ENCODE peak calls at places on chromosomes 6 and 20, in five cellular contexts. J is colonic mucosa, S is WERI-Rb-1, Q is GM23248, A is GM06990. H is an unnamed sample. For H3K36me3, the result is how much of the 10 kb centered on the place peaks cover.

GRCh38 chr6:25172819-25173218 is 106.4 kb upstream of the CARMIL1 start:
- DNase-seq in J (no peak), S (no peak), Q (peak), A (no peak), H (no peak)

GRCh38 chr6:38176797-38177751 is 357.5 kb downstream of the ZFAND3 start:
- DNase-seq in J (no peak), S (peak), Q (no peak), A (no peak), H (peak)

GRCh38 chr6:6803180-6803978 is 214.9 kb downstream of the LY86 start:
- DNase-seq in J (peak), S (no peak), Q (no peak), A (peak), H (no peak)

GRCh38 chr6:169213814-169214520 is 39.7 kb downstream of the THBS2 start:
- DNase-seq in J (peak), S (no peak), Q (no peak), A (no peak), H (no peak)

GRCh38 chr20:50215917-50216316 is 25.3 kb downstream of the CEBPB start:
- DNase-seq in J (peak), S (no peak), Q (no peak), A (no peak), H (peak)

GRCh38 chr6:30101423-30101938 is 11.4 kb downstream of the TRIM31 start:
- DNase-seq in J (no peak), S (no peak), Q (peak), A (no peak), H (peak)

GRCh38 chr6:119612176-119612870 is 262.8 kb upstream of the MAN1A1 start:
- DNase-seq in J (no peak), S (no peak), Q (peak), A (no peak), H (no peak)

GRCh38 chr6:135062735-135063134 is 8.1 kb upstream of the HBS1L start:
- DNase-seq in J (peak), S (peak), Q (no peak), A (no peak), H (no peak)

GRCh38 chr6:36751091-36751490 is 53.5 kb downstream of the RAB44 start:
- DNase-seq in J (no peak), S (no peak), Q (peak), A (no peak), H (no peak)

GRCh38 chr6:165557674-165558073 is 105.4 kb downstream of the PDE10A start:
- DNase-seq in J (no peak), S (no peak), Q (no peak), A (no peak), H (no peak)

GRCh38 chr20:46060301-46060881 is 29.4 kb downstream of the NCOA5 start:
- DNase-seq in J (no peak), S (no peak), Q (no peak), A (peak), H (no peak)

GRCh38 chr20:11585752-11586352 is 331.8 kb upstream of the BTBD3 start:
- DNase-seq in J (no peak), S (no peak), Q (peak), A (no peak), H (no peak)

GRCh38 chr6:106513813-106514212 is 115.5 kb downstream of the RTN4IP1 start:
- DNase-seq in J (peak), S (no peak), Q (peak), A (no peak), H (no peak)

GRCh38 chr20:54879393-54879792 is 404.0 kb downstream of the DOK5 start:
- DNase-seq in J (no peak), S (no peak), Q (no peak), A (no peak), H (no peak)

GRCh38 chr6:47094351-47094925 is 52.3 kb upstream of the ADGRF1 start:
- DNase-seq in J (peak), S (no peak), Q (no peak), A (no peak), H (no peak)

GRCh38 chr6:6581014-6581413 is 7.5 kb upstream of the LY86 start:
- DNase-seq in J (no peak), S (no peak), Q (no peak), A (no peak), H (no peak)

GRCh38 chr20:43914286-43914685 is 366 bp upstream of the TOX2 start:
- DNase-seq in J (no peak), S (no peak), Q (peak), A (peak), H (no peak)

GRCh38 chr6:131937703-131938631 is 13.2 kb downstream of the CCN2 start:
- DNase-seq in J (no peak), S (no peak), Q (peak), A (no peak), H (no peak)

GRCh38 chr20:53957421-53958172 is 112.8 kb downstream of the BCAS1 start:
- DNase-seq in J (no peak), S (no peak), Q (peak), A (no peak), H (no peak)

GRCh38 chr6:167882244-167882643 is 55.5 kb downstream of the AFDN start:
- DNase-seq in J (no peak), S (no peak), Q (no peak), A (no peak), H (no peak)

GRCh38 chr6:167877994-167878779 is 51.5 kb downstream of the AFDN start:
- DNase-seq in J (no peak), S (no peak), Q (no peak), A (no peak), H (no peak)

GRCh38 chr6:167881327-167881726 is 54.6 kb downstream of the AFDN start:
- DNase-seq in J (no peak), S (no peak), Q (no peak), A (no peak), H (no peak)

DNA sequence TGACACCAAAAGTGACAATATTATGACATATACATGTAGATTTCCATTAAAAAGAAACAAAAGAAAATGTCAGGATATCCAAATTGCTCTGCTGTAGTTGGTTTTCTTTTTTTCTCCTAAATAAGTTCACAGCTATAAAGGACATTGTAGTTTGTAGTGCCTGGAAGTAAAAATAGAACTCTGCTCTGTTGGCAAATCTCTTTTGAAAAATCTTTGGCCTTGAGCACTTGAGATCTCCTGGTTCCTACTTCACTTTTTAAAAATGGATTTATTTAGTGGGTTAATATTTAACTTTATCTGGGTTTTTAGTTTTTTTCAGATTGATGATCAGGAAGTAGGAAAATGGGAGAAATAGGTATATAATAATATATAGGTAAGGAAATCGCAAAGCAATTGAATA is 52.9 kb downstream of the AFDN start:
- DNase-seq in J (no peak), S (no peak), Q (no peak), A (no peak), H (no peak)
- H3K36me3 ChIP-seq in J (under half), S (half or more), Q (under half), A (under half), H (under half)

DNA sequence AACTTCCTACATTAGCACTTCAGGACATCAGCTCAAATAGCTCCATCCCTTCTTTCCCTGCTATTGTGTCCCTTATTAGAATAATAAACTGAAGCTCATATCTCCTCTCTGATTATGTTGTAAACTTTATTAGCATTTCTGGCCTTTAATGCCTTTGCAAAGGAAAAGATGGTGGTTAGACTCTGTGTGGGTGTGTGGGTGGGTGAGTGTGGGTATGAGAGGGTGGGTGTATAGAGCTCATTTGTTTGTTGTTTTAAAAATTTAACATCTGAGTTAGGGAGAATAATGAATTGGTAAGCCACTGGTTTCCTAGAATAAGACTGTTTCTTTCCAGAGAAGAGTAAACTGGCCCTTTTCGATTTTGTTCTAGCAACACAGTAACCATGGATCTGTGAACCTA is 70.6 kb upstream of the L3MBTL3 start:
- DNase-seq in J (no peak), S (no peak), Q (no peak), A (no peak), H (no peak)
- H3K4me3 ChIP-seq in J (no peak), S (no peak), Q (no peak), A (no peak), H (no peak)

DNA sequence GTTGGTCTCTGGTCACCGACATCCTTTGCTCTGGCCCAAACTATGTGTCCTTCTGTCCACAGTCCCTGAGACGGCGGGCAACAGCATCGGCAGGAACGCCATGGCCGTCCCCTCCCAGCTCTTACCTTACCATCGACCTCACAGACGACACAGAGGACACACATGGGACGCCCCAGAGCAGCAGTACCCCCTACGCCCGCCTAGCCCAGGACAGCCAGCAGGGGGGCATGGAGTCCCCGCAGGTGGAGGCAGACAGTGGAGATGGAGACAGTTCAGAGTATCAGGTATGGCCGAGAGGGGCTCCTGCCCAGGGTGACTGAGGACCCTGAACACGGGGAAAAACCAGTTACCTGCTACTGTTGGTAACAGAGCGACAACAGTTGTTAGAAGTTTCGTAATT is 25.0 kb downstream of the DNMT3B start:
- DNase-seq in J (no peak), S (no peak), Q (no peak), A (no peak), H (no peak)
- H3K36me3 ChIP-seq in J (under half), S (under half), Q (under half), A (under half), H (half or more)

DNA sequence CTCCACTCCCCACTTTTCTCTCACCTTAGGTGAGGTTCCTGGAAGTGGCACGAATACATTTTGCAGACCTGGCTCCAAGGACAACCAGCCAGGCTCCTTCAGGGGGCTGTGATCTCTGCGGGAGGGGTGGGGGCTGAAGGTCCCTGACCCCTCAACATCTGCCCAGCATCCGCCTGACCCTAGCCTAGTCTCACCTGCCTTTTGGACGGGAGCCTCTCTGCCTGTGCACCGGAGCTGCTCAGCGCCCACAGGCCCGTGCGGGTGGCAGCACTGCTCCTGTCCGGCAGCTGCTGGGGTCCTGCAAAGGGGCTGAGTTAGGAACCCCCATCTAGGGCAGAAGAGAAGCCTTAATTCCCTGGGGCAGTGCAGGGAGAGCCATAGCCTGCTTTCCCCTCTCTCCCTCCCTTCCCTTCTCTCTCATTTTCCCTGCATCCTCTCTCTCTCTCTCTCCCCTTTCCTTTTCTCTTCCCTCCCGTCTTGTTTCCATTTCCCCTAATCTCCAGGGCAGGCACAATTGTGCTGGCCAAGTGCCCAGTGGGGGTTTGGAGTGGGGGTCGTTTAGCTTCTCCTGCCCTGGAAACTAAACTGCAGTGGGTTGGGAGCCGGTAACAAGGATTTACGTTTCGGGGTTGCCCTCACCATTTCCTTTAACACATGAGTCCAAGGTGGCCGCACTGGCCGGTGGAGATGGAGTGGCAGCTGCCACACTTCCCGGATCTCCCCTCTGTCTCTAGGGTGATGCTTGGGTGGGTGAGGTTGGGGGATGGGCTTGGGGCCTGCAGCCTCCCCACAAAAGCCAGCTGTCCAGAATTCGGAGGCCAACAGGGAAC is 54.1 kb downstream of the CTCFL start:
- DNase-seq in J (no peak), S (no peak), Q (no peak), A (no peak), H (no peak)
- H3K4me3 ChIP-seq in J (no peak), S (no peak), Q (no peak), A (no peak), H (no peak)

GRCh38 chr20:19958923-19959322 is 58.2 kb upstream of the NAA20 start:
- DNase-seq in J (no peak), S (no peak), Q (no peak), A (no peak), H (no peak)
- H3K36me3 ChIP-seq in J (under half), S (under half), Q (under half), A (under half), H (under half)

GRCh38 chr20:58852559-58853271 is at the start of gene GNAS:
- DNase-seq in J (peak), S (peak), Q (peak), A (peak), H (peak)

GRCh38 chr20:58853466-58853865 is 950 bp downstream of the GNAS start:
- DNase-seq in J (no peak), S (no peak), Q (no peak), A (no peak), H (no peak)

GRCh38 chr20:58850693-58851174 is at the start of gene GNAS-AS1:
- DNase-seq in J (peak), S (peak), Q (peak), A (peak), H (peak)

GRCh38 chr20:58851221-58851968 is 693 bp upstream of the GNAS-AS1 start:
- DNase-seq in J (no peak), S (no peak), Q (peak), A (peak), H (peak)

DNA sequence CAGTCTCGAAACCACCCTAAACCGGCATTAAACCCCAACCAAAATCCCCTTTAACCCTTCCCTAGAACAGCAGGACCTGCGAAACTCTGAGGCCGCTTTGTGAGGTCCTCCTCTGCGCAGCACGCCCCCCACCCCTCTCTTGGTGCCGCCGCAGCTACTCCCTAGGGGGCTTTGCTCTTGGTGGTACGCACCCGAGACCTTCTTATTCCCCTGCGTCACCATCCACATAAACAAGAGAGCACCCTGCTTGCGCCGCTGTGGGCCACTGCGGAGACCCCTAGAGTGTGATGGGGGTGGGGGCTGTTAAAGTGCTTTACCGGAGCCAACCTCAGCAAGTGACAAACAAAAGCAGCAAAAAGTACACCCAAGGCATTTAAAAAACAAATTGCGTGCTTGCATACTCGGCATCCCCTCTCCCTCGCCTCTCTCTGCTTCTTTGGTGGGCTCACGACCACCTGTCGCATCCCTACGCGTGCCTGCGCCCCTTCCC is 502 bp upstream of the GNAS start:
- DNase-seq in J (no peak), S (no peak), Q (no peak), A (peak), H (no peak)
- H3K4me3 ChIP-seq in J (peak), S (peak), Q (peak), A (peak), H (peak)

GRCh38 chr6:43778976-43779863 is 9.2 kb downstream of the VEGFA start:
- DNase-seq in J (no peak), S (no peak), Q (no peak), A (no peak), H (no peak)

GRCh38 chr6:43774776-43775583 is 5.0 kb downstream of the VEGFA start:
- DNase-seq in J (peak), S (peak), Q (peak), A (peak), H (peak)

GRCh38 chr6:43778131-43778857 is 8.3 kb downstream of the VEGFA start:
- DNase-seq in J (no peak), S (no peak), Q (no peak), A (no peak), H (no peak)

GRCh38 chr6:43776115-43776798 is 6.2 kb downstream of the VEGFA start:
- DNase-seq in J (peak), S (no peak), Q (no peak), A (no peak), H (no peak)

DNA sequence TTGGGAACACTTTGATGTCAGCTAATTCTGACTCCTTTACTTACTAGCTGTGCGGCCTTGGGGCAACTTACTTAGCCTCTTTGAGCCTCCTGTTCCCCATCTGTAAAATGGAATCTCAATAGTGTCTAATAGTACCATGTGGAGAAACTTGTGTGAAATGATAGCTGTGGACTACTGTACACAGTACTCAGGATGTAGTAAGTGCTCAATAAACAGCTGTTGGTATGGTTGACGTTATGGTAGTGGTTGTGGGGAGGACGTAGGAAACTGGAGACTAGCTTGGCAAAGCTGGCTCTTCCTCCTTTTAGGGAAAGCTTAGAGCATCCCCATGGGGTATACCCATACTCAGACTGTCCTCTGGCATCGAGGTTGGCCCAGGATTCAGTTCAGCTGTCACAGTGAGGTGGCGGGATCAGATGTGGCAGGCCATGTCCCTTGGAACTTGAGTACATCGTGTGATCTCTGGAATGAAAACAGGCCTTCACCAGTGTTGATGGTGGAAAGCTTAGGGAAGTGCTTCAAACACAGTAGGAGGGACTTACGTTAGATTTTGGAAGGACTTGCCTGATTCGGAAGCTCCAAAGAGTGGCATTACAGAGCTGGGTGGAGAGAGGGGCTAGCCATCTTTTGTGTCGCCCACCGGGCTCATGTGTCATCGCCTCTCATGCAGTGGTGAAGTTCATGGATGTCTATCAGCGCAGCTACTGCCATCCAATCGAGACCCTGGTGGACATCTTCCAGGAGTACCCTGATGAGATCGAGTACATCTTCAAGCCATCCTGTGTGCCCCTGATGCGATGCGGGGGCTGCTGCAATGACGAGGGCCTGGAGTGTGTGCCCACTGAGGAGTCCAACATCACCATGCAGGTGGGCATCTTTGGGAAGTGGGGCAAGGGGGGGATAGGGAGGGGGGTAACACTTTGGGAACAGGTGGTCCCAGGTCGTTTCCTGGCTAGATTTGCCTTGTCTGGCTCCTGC is 7.1 kb downstream of the VEGFA start:
- DNase-seq in J (no peak), S (no peak), Q (no peak), A (no peak), H (no peak)
- H3K36me3 ChIP-seq in J (under half), S (under half), Q (under half), A (under half), H (under half)

H was measured in H7.